ENCODE peak calls at places on chromosomes 16 and 17, in eight cellular contexts. W is nephron progenitor cell, C is endodermal cell, P is A673, B is PC-3, Y is testis, N is Calu3, S is mucosa of descending colon. H is an unnamed sample.
A peak's percentile ranks its signal among the peaks of the same experiment; 100 is the strongest.

GRCh38 chr17:33049781-33050414 is 58.3 kb downstream of the SPACA3 start:
- DNase-seq in W (peak; percentile 64), C (peak; percentile 90), P (peak; percentile 51), B (peak; percentile 56), Y (peak; percentile 78), N (peak; percentile 63), S (no peak), H (peak; percentile 79)

GRCh38 chr17:2894782-2895181 is 98.5 kb downstream of the RAP1GAP2 start:
- DNase-seq in W (no peak), C (peak; percentile 53), P (no peak), B (no peak), Y (no peak), N (no peak), S (peak; percentile 69), H (no peak)

GRCh38 chr17:20968913-20969616 is 73.7 kb downstream of the USP22 start:
- DNase-seq in W (no peak), C (no peak), P (no peak), B (no peak), Y (no peak), N (no peak), S (no peak), H (no peak)

GRCh38 chr17:2195729-2196128 is 107.9 kb downstream of the SMG6 start:
- DNase-seq in W (no peak), C (no peak), P (no peak), B (peak; percentile 21), Y (no peak), N (peak; percentile 5), S (no peak), H (no peak)

GRCh38 chr17:76546556-76547182 is 6.8 kb downstream of the PRCD start:
- DNase-seq in W (no peak), C (no peak), P (peak; percentile 67), B (peak; percentile 99), Y (no peak), N (no peak), S (no peak), H (peak; percentile 77)

GRCh38 chr17:17303010-17303846 is at the start of gene NT5M:
- DNase-seq in W (peak; percentile 85), C (peak; percentile 91), P (peak; percentile 86), B (peak; percentile 93), Y (peak; percentile 92), N (peak; percentile 69), S (peak; percentile 86), H (peak; percentile 67)

GRCh38 chr16:28845173-28846079 is 722 bp downstream of the TUFM start:
- DNase-seq in W (no peak), C (peak; percentile 64), P (peak; percentile 77), B (peak; percentile 62), Y (peak; percentile 51), N (peak; percentile 59), S (no peak), H (peak; percentile 70)

GRCh38 chr17:14813649-14814048 is 451.5 kb downstream of the PMP22 start:
- DNase-seq in W (peak; percentile 21), C (peak; percentile 92), P (no peak), B (peak; percentile 44), Y (peak; percentile 53), N (no peak), S (no peak), H (no peak)

GRCh38 chr17:38587956-38588771 is 17.6 kb downstream of the SRCIN1 start:
- DNase-seq in W (no peak), C (peak; percentile 74), P (peak; percentile 42), B (no peak), Y (no peak), N (no peak), S (no peak), H (no peak)

GRCh38 chr17:7883781-7884386 is 4.7 kb upstream of the CHD3 start:
- DNase-seq in W (no peak), C (peak; percentile 20), P (peak; percentile 48), B (peak; percentile 18), Y (no peak), N (peak; percentile 17), S (no peak), H (no peak)

GRCh38 chr16:55333690-55334089 is 9.7 kb downstream of the IRX6 start:
- DNase-seq in W (no peak), C (no peak), P (no peak), B (no peak), Y (no peak), N (no peak), S (no peak), H (peak; percentile 53)

GRCh38 chr16:78715673-78716072 is 616.2 kb downstream of the WWOX start:
- DNase-seq in W (no peak), C (no peak), P (no peak), B (no peak), Y (no peak), N (no peak), S (no peak), H (no peak)

DNA sequence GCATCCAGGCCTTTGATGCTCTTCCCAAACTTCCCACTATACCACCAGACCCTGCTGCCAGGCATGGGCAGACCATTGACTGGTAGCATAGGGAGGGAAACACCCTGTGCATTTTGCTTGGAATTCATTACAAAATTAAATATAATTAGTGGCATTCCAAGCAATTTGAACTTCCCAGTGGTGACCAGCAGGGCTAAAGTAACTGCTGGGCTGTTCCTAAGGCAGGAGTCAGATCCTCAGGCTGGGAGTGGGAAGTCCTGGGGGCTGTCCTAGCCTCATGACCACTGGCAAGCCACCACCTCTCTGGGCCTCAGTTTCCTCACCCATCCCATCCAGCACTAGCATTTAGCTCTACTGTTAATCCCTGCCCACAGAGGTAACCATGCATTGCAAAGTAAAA is 3.7 kb downstream of the PRR15L start:
- DNase-seq in W (no peak), C (no peak), P (no peak), B (no peak), Y (no peak), N (no peak), S (no peak), H (no peak)
- TF ChIP-seq CTCF in W (no peak), C (peak; percentile 57), P (no peak), B (no peak), Y (no peak), N (peak; percentile 26), S (no peak), H (no peak)

GRCh38 chr16:71540-72341 is 690 bp downstream of the RHBDF1 start:
- DNase-seq in W (peak; percentile 64), C (peak; percentile 95), P (peak; percentile 63), B (peak; percentile 93), Y (peak; percentile 80), N (peak; percentile 86), S (peak; percentile 83), H (peak; percentile 47)
- TF ChIP-seq CTCF in W (no peak), C (peak; percentile 13), P (peak; percentile 20), B (no peak), Y (no peak), N (no peak), S (no peak), H (no peak)

DNA sequence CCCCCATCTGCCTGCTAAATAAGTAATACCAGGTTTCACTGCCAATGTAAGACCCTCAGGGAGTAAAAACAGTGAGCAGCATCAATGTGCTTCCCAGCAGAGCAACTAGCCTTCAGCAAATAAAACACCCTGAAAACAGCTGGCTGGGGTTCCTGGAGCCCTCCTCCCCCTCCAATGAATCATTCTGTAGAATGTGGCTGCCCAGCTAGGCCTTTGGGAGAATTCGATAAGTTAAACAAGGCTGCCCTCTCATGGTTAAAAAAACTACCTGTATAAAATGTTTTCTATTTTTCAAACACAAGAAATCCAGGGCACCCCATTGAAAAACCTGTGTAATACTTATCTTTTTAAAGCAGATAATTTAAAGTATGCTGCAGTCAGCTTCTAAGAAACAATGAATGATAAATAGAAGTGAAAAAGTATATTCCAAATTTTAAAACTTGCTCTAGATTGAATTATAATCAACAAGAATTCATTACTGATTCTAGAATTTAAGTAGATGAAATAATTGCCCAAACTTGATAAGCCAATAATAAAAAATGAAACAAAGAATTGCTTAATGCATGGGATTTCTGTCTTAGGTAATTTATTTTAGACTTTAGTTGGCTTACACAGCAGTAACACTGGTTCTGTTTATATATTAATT is 9.4 kb upstream of the TOM1L1 start:
- DNase-seq in W (peak; percentile 52), C (peak; percentile 77), P (peak; percentile 83), B (peak; percentile 88), Y (no peak), N (peak; percentile 28), S (no peak), H (peak; percentile 70)
- TF ChIP-seq CTCF in W (peak; percentile 61), C (peak; percentile 82), P (peak; percentile 64), B (peak; percentile 87), Y (no peak), N (peak; percentile 22), S (no peak), H (peak; percentile 52)

GRCh38 chr17:82267575-82268379 is 5.7 kb downstream of the CSNK1D start:
- DNase-seq in W (no peak), C (no peak), P (no peak), B (peak; percentile 92), Y (peak; percentile 90), N (peak; percentile 90), S (peak; percentile 95), H (peak; percentile 92)
- TF ChIP-seq CTCF in W (no peak), C (peak; percentile 38), P (no peak), B (no peak), Y (no peak), N (no peak), S (no peak), H (no peak)

DNA sequence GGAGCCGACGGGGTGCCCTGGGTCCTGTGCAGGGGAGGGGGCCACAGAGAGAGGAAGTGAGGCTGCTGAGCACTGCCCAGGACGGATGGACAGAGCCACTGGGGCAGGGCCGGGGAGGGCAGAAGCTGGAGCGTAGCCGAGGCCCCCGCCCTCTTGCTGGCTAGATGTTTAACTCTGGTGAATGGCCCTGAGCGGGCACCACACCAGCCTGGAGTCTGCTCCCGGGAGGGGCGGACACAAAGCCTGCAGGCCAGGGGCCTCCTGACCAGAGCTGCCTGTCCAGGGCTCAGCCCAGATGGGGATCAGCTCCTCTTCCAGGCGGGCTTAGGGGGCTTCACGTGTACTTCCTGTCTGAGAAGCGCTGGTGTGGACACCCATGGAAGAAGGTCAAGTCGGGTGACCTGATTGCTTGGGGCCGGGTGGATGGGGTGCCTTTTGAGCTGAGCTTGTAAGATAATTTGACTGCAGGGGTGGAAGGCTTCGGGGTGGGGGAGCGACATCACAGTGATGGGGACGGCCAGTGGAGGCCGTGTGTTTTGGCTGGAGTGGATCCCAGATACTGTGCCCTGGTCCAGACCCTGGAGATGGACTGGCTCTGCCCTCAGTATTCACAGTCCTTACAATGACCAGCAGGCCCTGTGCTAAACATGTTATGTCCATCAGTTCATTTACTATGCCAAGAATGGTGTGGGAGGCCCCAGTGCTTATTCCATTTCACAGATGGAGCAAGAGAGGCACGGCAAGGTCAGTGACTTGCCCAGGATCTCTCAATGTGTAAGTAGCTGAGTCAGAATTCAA is 33.7 kb upstream of the CIBAR2 start:
- DNase-seq in W (no peak), C (no peak), P (no peak), B (no peak), Y (no peak), N (no peak), S (no peak), H (no peak)
- TF ChIP-seq CTCF in W (no peak), C (no peak), P (no peak), B (no peak), Y (no peak), N (no peak), S (no peak), H (no peak)

GRCh38 chr16:67399749-67400704 is 6.7 kb upstream of the TPPP3 start:
- DNase-seq in W (no peak), C (no peak), P (no peak), B (no peak), Y (no peak), N (no peak), S (no peak), H (no peak)
- TF ChIP-seq CTCF in W (no peak), C (peak; percentile 63), P (peak; percentile 7), B (peak; percentile 15), Y (no peak), N (no peak), S (no peak), H (no peak)

GRCh38 chr16:80614908-80615696 is 74.3 kb downstream of the DYNLRB2 start:
- DNase-seq in W (no peak), C (peak; percentile 35), P (no peak), B (peak; percentile 82), Y (no peak), N (no peak), S (no peak), H (peak; percentile 29)
- TF ChIP-seq CTCF in W (no peak), C (no peak), P (no peak), B (no peak), Y (no peak), N (no peak), S (no peak), H (no peak)